ENCODE peak calls at places on chromosomes 16 and 17, in five cellular contexts. D is SJCRH30, S is GM23248, Y is BJ, A is IMR-90. H is an unnamed sample. For H3K36me3, the result is how much of the 10 kb centered on the place peaks cover.

GRCh38 chr16:10817963-10818941 is at the start of gene TVP23A:
- DNase-seq in A (no peak), Y (no peak), S (no peak), D (no peak), H (no peak)

GRCh38 chr17:28078443-28079229 is 36.2 kb downstream of the NLK start:
- DNase-seq in A (peak), Y (no peak), S (no peak), D (no peak), H (no peak)

GRCh38 chr17:336110-337021 is 16.2 kb downstream of the RPH3AL start:
- DNase-seq in Y (no peak), A (no peak), D (peak), S (no peak), H (no peak)

GRCh38 chr16:83552193-83552592 is 255.6 kb upstream of the HSBP1 start:
- DNase-seq in A (peak), S (peak), D (no peak), Y (no peak), H (no peak)

GRCh38 chr16:85187002-85187401 is 74.7 kb upstream of the CIBAR2 start:
- DNase-seq in Y (no peak), D (no peak), A (peak), S (peak), H (no peak)

GRCh38 chr16:65071371-65072311 is 50.2 kb downstream of the CDH11 start:
- DNase-seq in Y (no peak), D (peak), A (peak), S (peak), H (peak)

GRCh38 chr16:1002399-1003161 is 21.0 kb downstream of the SOX8 start:
- DNase-seq in S (peak), A (peak), D (peak), Y (peak), H (no peak)

GRCh38 chr16:46857261-46857962 is 26.4 kb upstream of the C16orf87 start:
- DNase-seq in D (peak), Y (no peak), A (peak), S (peak), H (no peak)

GRCh38 chr16:3542601-3543373 is 34.4 kb downstream of the NLRC3 start:
- DNase-seq in S (no peak), Y (no peak), A (no peak), D (no peak), H (no peak)

GRCh38 chr16:81204794-81205680 is 33.5 kb upstream of the BCO1 start:
- DNase-seq in S (peak), A (peak), D (peak), Y (no peak), H (no peak)

GRCh38 chr17:977163-977562 is 2.4 kb downstream of the NXN start:
- DNase-seq in D (no peak), A (peak), Y (no peak), S (no peak), H (no peak)

GRCh38 chr17:56635640-56636039 is 42.1 kb downstream of the NOG start:
- DNase-seq in D (no peak), Y (no peak), S (peak), A (no peak), H (no peak)

GRCh38 chr16:77213542-77214108 is 14.4 kb downstream of the SYCE1L start:
- DNase-seq in Y (peak), A (peak), D (no peak), S (peak), H (no peak)

GRCh38 chr16:81703177-81704155 is 75.6 kb upstream of the PLCG2 start:
- DNase-seq in Y (no peak), D (peak), S (peak), A (peak), H (no peak)

GRCh38 chr17:68431661-68432071 is 25.6 kb downstream of the WIPI1 start:
- DNase-seq in D (peak), Y (no peak), S (peak), A (peak), H (no peak)

GRCh38 chr17:68428498-68429172 is 28.7 kb downstream of the WIPI1 start:
- DNase-seq in A (no peak), S (no peak), Y (no peak), D (no peak), H (no peak)

GRCh38 chr17:68427575-68427974 is 29.7 kb downstream of the WIPI1 start:
- DNase-seq in D (no peak), S (no peak), A (no peak), Y (no peak), H (no peak)

GRCh38 chr17:68431045-68431608 is 26.2 kb downstream of the WIPI1 start:
- DNase-seq in S (no peak), A (no peak), D (no peak), Y (no peak), H (no peak)

GRCh38 chr17:68429881-68430280 is 27.4 kb downstream of the WIPI1 start:
- DNase-seq in D (no peak), A (no peak), S (no peak), Y (no peak), H (no peak)
- H3K36me3 ChIP-seq in D (under half), A (half or more), S (half or more), Y (under half), H (half or more)

GRCh38 chr17:80292557-80292956 is 31.9 kb downstream of the RNF213 start:
- DNase-seq in S (no peak), A (no peak), D (no peak), Y (no peak), H (no peak)

GRCh38 chr17:80295559-80295958 is 34.9 kb downstream of the RNF213 start:
- DNase-seq in Y (no peak), S (no peak), D (no peak), A (no peak), H (no peak)

GRCh38 chr17:80294653-80295052 is 34.0 kb downstream of the RNF213 start:
- DNase-seq in A (no peak), Y (no peak), S (no peak), D (no peak), H (no peak)

GRCh38 chr17:80295146-80295545 is 34.5 kb downstream of the RNF213 start:
- DNase-seq in S (no peak), D (no peak), Y (no peak), A (no peak), H (no peak)

DNA sequence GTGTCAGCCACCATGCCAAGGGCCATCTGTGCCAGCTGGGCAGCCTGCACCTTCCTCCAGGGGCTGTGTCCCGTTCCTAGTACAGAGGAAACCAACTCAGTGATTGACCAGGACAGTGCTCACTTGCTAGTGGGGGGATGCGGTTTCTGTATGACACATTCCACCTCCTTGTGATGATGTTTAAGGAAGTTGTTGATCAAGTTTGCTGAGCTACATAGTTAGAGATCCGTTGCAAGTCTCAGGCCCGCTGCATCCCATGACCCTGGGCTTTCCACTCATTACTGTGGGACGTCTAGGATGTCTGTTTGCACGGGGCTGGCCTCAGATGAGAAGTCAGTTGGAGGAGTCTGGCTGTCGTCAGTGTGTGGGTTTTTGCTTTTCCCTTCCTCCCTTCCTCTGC is 33.6 kb downstream of the RNF213 start:
- DNase-seq in D (no peak), Y (no peak), S (no peak), A (no peak), H (no peak)
- H3K36me3 ChIP-seq in D (under half), Y (under half), S (under half), A (half or more), H (half or more)

GRCh38 chr16:74465281-74465680 is 44.0 kb upstream of the CLEC18B start:
- DNase-seq in Y (no peak), D (no peak), A (no peak), S (no peak), H (no peak)
- H3K36me3 ChIP-seq in Y (under half), D (under half), A (half or more), S (under half), H (half or more)

DNA sequence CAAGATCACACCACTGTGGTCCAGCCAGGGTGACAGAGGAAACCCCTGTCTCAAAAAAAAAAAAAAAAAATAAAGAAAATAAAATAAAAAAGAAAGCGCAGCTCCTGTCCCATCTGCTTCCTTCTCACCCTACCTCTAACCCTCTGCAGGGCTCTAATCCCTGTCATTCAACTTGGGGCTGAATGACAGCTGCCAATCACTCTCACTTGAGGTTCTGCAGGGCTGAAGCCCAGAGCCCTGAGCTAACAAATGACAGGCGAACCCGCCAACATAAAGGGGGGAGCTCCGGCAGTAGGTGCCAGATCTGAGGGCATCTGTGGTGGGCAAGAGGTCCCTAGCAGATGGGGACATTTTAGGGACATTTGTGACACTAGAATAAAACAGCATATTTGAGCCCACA is 44.3 kb downstream of the ENGASE start:
- DNase-seq in Y (no peak), D (no peak), S (no peak), A (no peak), H (no peak)
- H3K36me3 ChIP-seq in Y (under half), D (under half), S (under half), A (under half), H (under half)

DNA sequence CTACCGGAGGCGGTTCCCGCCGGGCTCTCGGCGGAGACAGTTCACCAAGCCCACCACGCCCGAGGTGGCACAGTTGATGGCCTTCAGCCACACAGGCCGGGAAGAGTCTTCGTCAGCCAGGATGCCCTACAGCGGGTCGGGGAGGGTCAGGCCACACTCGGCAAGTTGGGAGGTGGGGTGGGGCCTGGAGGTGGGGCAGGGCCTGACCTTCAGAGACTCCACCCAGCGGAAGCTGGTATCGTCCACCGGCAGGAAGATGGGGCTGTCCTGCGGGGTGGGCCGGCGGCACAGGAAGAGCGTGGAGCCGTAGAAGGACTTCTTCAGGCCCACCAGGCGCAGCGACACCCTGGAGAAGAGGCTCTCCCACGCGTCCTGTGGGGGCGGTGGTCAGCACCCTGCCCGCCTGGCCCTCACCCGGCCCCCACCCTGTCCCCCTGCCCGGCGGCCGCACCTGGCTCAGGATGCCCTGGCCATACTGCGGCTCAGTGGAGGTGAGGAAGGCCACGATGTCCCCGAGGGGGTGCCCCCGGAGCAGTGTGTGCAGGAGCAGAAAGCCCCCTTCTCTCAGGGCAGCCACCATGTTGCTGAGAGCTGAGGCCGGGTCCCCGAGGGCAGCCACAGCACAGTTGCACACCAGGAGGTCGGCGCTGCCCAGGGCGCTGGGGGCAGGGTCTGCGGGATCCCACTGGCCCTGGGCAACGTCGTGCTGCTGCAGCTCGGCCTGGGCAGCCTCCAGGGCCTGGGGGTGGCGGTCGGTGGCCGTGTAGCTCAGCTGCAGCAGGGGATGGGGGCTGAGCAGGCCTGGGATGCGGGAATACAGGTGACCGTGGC is 12.8 kb downstream of the FASN start:
- DNase-seq in D (no peak), S (no peak), A (no peak), Y (no peak), H (no peak)
- H3K36me3 ChIP-seq in D (half or more), S (under half), A (half or more), Y (half or more), H (half or more)

H was measured in thoracic aorta.